ENCODE peak calls at places on chromosomes 13 and 19, in four cellular contexts. Q is dorsolateral prefrontal cortex, N is left ventricle myocardium inferior, X is GM12878. K is an unnamed sample.

GRCh38 chr13:70844391-70845108 is 736.3 kb upstream of the KLHL1 start:
- DNase-seq in Q (no peak), N (no peak), X (no peak), K (no peak)

GRCh38 chr19:45451181-45451849 is 16.5 kb upstream of the FOSB start:
- DNase-seq in Q (no peak), X (no peak), N (no peak), K (no peak)

GRCh38 chr19:50154529-50154928 is 8.6 kb downstream of the IZUMO2 start:
- DNase-seq in X (no peak), N (no peak), Q (no peak), K (no peak)

GRCh38 chr13:111531505-111531904 is 211.1 kb downstream of the TEX29 start:
- DNase-seq in N (no peak), Q (no peak), X (no peak), K (no peak)

GRCh38 chr13:90732049-90732448 is 615.4 kb upstream of the MIR17HG start:
- DNase-seq in X (no peak), N (no peak), Q (no peak), K (no peak)

GRCh38 chr13:68588623-68589022 is 1358.5 kb upstream of the PCDH9 start:
- DNase-seq in X (peak; percentile 5), Q (no peak), N (no peak), K (peak; percentile 2)

GRCh38 chr13:90448466-90449037 is 898.9 kb upstream of the MIR17HG start:
- DNase-seq in Q (no peak), N (no peak), X (no peak), K (no peak)

GRCh38 chr19:20077791-20078463 is at the start of gene ZNF90:
- DNase-seq in Q (peak; percentile 93), N (peak; percentile 92), X (peak; percentile 11), K (peak; percentile 79)

GRCh38 chr13:111491021-111491420 is 170.6 kb downstream of the TEX29 start:
- DNase-seq in N (no peak), X (no peak), Q (peak; percentile 21), K (no peak)

GRCh38 chr13:110156186-110157065 is 150.5 kb downstream of the COL4A1 start:
- DNase-seq in Q (no peak), N (no peak), X (no peak), K (no peak)

GRCh38 chr19:42254850-42255765 is at the start of gene ERF:
- DNase-seq in Q (peak; percentile 94), N (peak; percentile 95), X (peak; percentile 45), K (peak; percentile 97)

GRCh38 chr13:113049981-113050380 is 55.6 kb upstream of the F7 start:
- DNase-seq in Q (no peak), N (no peak), X (no peak), K (no peak)

GRCh38 chr13:102191951-102192461 is 209.8 kb downstream of the FGF14 start:
- DNase-seq in N (no peak), X (no peak), Q (no peak), K (no peak)

GRCh38 chr13:45105895-45106294 is 14.4 kb upstream of the GTF2F2 start:
- DNase-seq in X (no peak), N (no peak), Q (no peak), K (no peak)

GRCh38 chr19:16141043-16141442 is 2.4 kb upstream of the HSH2D start:
- DNase-seq in N (no peak), X (peak; percentile 75), Q (no peak), K (peak; percentile 65)

GRCh38 chr13:79194727-79195126 is 211.3 kb downstream of the RBM26 start:
- DNase-seq in Q (no peak), X (no peak), N (no peak), K (no peak)

GRCh38 chr13:79185580-79185979 is 220.5 kb downstream of the RBM26 start:
- DNase-seq in N (no peak), X (no peak), Q (no peak), K (no peak)

GRCh38 chr13:79194272-79194671 is 211.8 kb downstream of the RBM26 start:
- DNase-seq in X (peak; percentile 92), Q (no peak), N (no peak), K (peak; percentile 55)

GRCh38 chr13:79187917-79188699 is 217.9 kb downstream of the RBM26 start:
- DNase-seq in Q (no peak), N (no peak), X (no peak), K (no peak)

DNA sequence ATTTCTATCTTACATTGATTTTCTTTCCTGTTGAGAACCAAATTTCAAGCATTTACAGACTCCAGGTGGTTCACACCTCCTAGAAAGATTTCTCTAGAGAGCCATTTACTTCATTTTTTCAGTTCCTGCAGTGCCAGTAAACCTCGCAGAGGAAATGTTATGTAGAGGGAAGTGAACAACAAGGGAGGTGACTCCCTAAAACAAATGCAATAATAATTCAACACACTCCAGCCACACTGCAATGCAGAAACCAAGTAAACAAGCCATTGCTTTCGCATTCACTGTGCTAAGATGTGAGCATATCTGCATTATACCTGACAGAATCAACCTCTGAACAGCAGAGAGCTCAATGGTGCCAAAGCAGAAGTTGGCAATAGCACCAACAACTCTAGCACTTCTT is 215.1 kb downstream of the RBM26 start:
- DNase-seq in X (peak; percentile 56), N (no peak), Q (no peak), K (no peak)
- TF ChIP-seq CTCF in X (no peak), N (no peak), Q (no peak), K (no peak)

GRCh38 chr19:30882411-30883005 is 466.7 kb downstream of the TSHZ3 start:
- DNase-seq in Q (no peak), X (no peak), N (no peak), K (no peak)
- TF ChIP-seq CTCF in Q (no peak), X (no peak), N (no peak), K (no peak)

DNA sequence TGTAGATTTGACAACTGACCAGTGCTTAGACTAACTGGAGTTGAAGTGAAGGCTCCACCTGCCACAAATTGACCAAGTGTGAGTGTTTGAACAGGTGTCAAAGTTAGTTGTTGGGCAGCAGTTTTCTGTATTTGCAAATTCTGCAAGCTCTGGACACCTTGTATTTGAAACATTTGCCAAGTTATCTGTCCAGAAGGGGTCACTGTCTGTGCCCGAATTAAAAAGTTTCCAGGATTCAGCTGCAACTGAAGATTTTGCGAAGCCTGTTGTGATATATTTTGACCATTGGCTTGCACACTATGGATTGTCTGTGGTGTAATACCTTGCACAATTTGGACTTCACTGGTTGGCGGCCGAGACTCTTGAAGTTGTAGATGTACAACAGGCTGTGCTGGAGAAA is 1690.7 kb downstream of the SLITRK5 start:
- DNase-seq in N (no peak), X (no peak), Q (no peak), K (no peak)
- TF ChIP-seq CTCF in N (peak; percentile 31), X (no peak), Q (no peak), K (no peak)

GRCh38 chr19:3098141-3098514 is 4.0 kb downstream of the GNA11 start:
- DNase-seq in X (no peak), N (peak; percentile 57), Q (no peak), K (no peak)
- TF ChIP-seq CTCF in X (no peak), N (peak; percentile 32), Q (no peak), K (no peak)

GRCh38 chr19:2719910-2720776 is 1.0 kb downstream of the DIRAS1 start:
- DNase-seq in Q (peak; percentile 86), N (peak; percentile 60), X (no peak), K (no peak)
- TF ChIP-seq CTCF in Q (no peak), N (no peak), X (no peak), K (no peak)